ENCODE peak calls at places on chromosomes 13 and 19, in four cellular contexts. G is Kasumi-1, R is H7, T is kidney. S is an unnamed sample.

GRCh38 chr19:41882568-41883462 is at the start of gene ARHGEF1:
- DNase-seq in G (peak), R (peak), T (peak), S (peak)

GRCh38 chr19:19782783-19783182 is 38.8 kb downstream of the ZNF506 start:
- DNase-seq in G (no peak), R (no peak), T (no peak), S (no peak)

GRCh38 chr13:40490086-40490723 is 176.2 kb downstream of the FOXO1 start:
- DNase-seq in G (no peak), R (no peak), T (no peak), S (peak)

GRCh38 chr19:18903146-18904056 is 7.4 kb upstream of the CERS1 start:
- DNase-seq in G (no peak), R (no peak), T (no peak), S (no peak)

GRCh38 chr19:17339088-17339741 is 1.9 kb downstream of the GTPBP3 start:
- DNase-seq in G (no peak), R (peak), T (no peak), S (no peak)

GRCh38 chr13:47904239-47904638 is 96.8 kb downstream of the SUCLA2 start:
- DNase-seq in G (no peak), R (no peak), T (no peak), S (peak)

GRCh38 chr19:1315470-1316166 is 29.9 kb downstream of the EFNA2 start:
- DNase-seq in G (no peak), R (peak), T (no peak), S (peak)

GRCh38 chr19:54390942-54391577 is 24.2 kb upstream of the TTYH1 start:
- DNase-seq in G (peak), R (peak), T (no peak), S (peak)

GRCh38 chr19:29420065-29420464 is 105.7 kb upstream of the VSTM2B start:
- DNase-seq in G (no peak), R (no peak), T (no peak), S (no peak)

GRCh38 chr19:6357174-6357573 is 4.2 kb upstream of the CLPP start:
- DNase-seq in G (no peak), R (no peak), T (peak), S (no peak)

GRCh38 chr19:52227196-52227940 is 37.5 kb downstream of the PPP2R1A start:
- DNase-seq in G (no peak), R (peak), T (no peak), S (peak)

GRCh38 chr13:90447735-90448103 is 899.8 kb upstream of the MIR17HG start:
- DNase-seq in G (no peak), R (no peak), T (no peak), S (no peak)

GRCh38 chr13:100069278-100069677 is 19.6 kb upstream of the PCCA start:
- DNase-seq in G (no peak), R (no peak), T (no peak), S (no peak)

GRCh38 chr13:97224544-97225324 is 2.6 kb downstream of the MBNL2 start:
- DNase-seq in G (no peak), R (no peak), T (no peak), S (no peak)

GRCh38 chr13:59978862-59979261 is 184.9 kb downstream of the DIAPH3 start:
- DNase-seq in G (no peak), R (no peak), T (no peak), S (no peak)

GRCh38 chr13:113187263-113187669 is 21.2 kb downstream of the PCID2 start:
- DNase-seq in G (no peak), R (no peak), T (peak), S (peak)

GRCh38 chr13:94444826-94445225 is 34.7 kb downstream of the DCT start:
- DNase-seq in G (no peak), R (no peak), T (no peak), S (no peak)

GRCh38 chr13:22744688-22745452 is 435.9 kb upstream of the SGCG start:
- DNase-seq in G (no peak), R (peak), T (no peak), S (no peak)

GRCh38 chr19:2154587-2155075 is 3.3 kb upstream of the AP3D1 start:
- DNase-seq in G (no peak), R (no peak), T (no peak), S (no peak)

GRCh38 chr13:64397699-64398098 is 2832.4 kb downstream of the PCDH9 start:
- DNase-seq in G (no peak), R (no peak), T (no peak), S (no peak)

GRCh38 chr19:16366433-16367268 is 42.0 kb downstream of the KLF2 start:
- DNase-seq in G (peak), R (no peak), T (peak), S (peak)

GRCh38 chr13:52851153-52851962 is 2.9 kb upstream of the PCDH8 start:
- DNase-seq in G (peak), R (peak), T (peak), S (peak)

GRCh38 chr13:111031531-111031961 is 83.6 kb upstream of the ARHGEF7 start:
- DNase-seq in G (no peak), R (peak), T (no peak), S (no peak)

S was measured in NB4.